ENCODE peak calls at places on chromosomes 6 and 20, in seven cellular contexts. One of them, this sample, is unnamed.

GRCh38 chr6:4460595-4461475 is 315.4 kb upstream of the CDYL start:
- DNase-seq in GM13977: no peak
- DNase-seq in iris pigment epithelial cell: peak; percentile 60
- DNase-seq in T-helper 1 cell: no peak
- DNase-seq in effector CD4-positive, alpha-beta T cell: no peak
- DNase-seq in NCI-H345: no peak
- DNase-seq in HT1080: no peak
- DNase-seq in this sample: no peak

GRCh38 chr20:35146299-35146921 is 726 bp downstream of the EDEM2 start:
- DNase-seq in GM13977: no peak
- DNase-seq in iris pigment epithelial cell: no peak
- DNase-seq in T-helper 1 cell: no peak
- DNase-seq in effector CD4-positive, alpha-beta T cell: no peak
- DNase-seq in NCI-H345: peak; percentile 27
- DNase-seq in HT1080: no peak
- DNase-seq in this sample: no peak

GRCh38 chr20:17059465-17059864 is 167.4 kb upstream of the PCSK2 start:
- DNase-seq in GM13977: no peak
- DNase-seq in iris pigment epithelial cell: peak; percentile 12
- DNase-seq in T-helper 1 cell: no peak
- DNase-seq in effector CD4-positive, alpha-beta T cell: no peak
- DNase-seq in NCI-H345: peak; percentile 79
- DNase-seq in HT1080: peak; percentile 93
- DNase-seq in this sample: no peak

GRCh38 chr6:25138024-25138696 is 141.0 kb upstream of the CARMIL1 start:
- DNase-seq in GM13977: peak; percentile 77
- DNase-seq in iris pigment epithelial cell: peak; percentile 82
- DNase-seq in T-helper 1 cell: peak; percentile 7
- DNase-seq in effector CD4-positive, alpha-beta T cell: peak; percentile 39
- DNase-seq in NCI-H345: no peak
- DNase-seq in HT1080: peak; percentile 79
- DNase-seq in this sample: peak; percentile 41

GRCh38 chr6:11429577-11429976 is 108.0 kb upstream of the TMEM170B start:
- DNase-seq in GM13977: peak; percentile 21
- DNase-seq in iris pigment epithelial cell: peak; percentile 71
- DNase-seq in T-helper 1 cell: no peak
- DNase-seq in effector CD4-positive, alpha-beta T cell: no peak
- DNase-seq in NCI-H345: no peak
- DNase-seq in HT1080: peak; percentile 71
- DNase-seq in this sample: peak; percentile 33

GRCh38 chr20:46946181-46946624 is 51.6 kb downstream of the EYA2 start:
- DNase-seq in GM13977: no peak
- DNase-seq in iris pigment epithelial cell: no peak
- DNase-seq in T-helper 1 cell: no peak
- DNase-seq in effector CD4-positive, alpha-beta T cell: no peak
- DNase-seq in NCI-H345: no peak
- DNase-seq in HT1080: no peak
- DNase-seq in this sample: peak; percentile 98

GRCh38 chr6:108187519-108187918 is 21.7 kb downstream of the NR2E1 start:
- DNase-seq in GM13977: no peak
- DNase-seq in iris pigment epithelial cell: no peak
- DNase-seq in T-helper 1 cell: no peak
- DNase-seq in effector CD4-positive, alpha-beta T cell: no peak
- DNase-seq in NCI-H345: no peak
- DNase-seq in HT1080: no peak
- DNase-seq in this sample: no peak

GRCh38 chr6:11732036-11732545 is 46.5 kb downstream of the ADTRP start:
- DNase-seq in GM13977: peak; percentile 77
- DNase-seq in iris pigment epithelial cell: peak; percentile 39
- DNase-seq in T-helper 1 cell: no peak
- DNase-seq in effector CD4-positive, alpha-beta T cell: no peak
- DNase-seq in NCI-H345: no peak
- DNase-seq in HT1080: peak; percentile 20
- DNase-seq in this sample: peak; percentile 79

GRCh38 chr20:34165246-34165645 is 53.2 kb upstream of the EIF2S2 start:
- DNase-seq in GM13977: no peak
- DNase-seq in iris pigment epithelial cell: peak; percentile 39
- DNase-seq in T-helper 1 cell: no peak
- DNase-seq in effector CD4-positive, alpha-beta T cell: no peak
- DNase-seq in NCI-H345: no peak
- DNase-seq in HT1080: no peak
- DNase-seq in this sample: no peak

GRCh38 chr6:104700371-104701185 is 159.1 kb downstream of the HACE1 start:
- DNase-seq in GM13977: no peak
- DNase-seq in iris pigment epithelial cell: no peak
- DNase-seq in T-helper 1 cell: no peak
- DNase-seq in effector CD4-positive, alpha-beta T cell: no peak
- DNase-seq in NCI-H345: no peak
- DNase-seq in HT1080: no peak
- DNase-seq in this sample: no peak

GRCh38 chr6:73704260-73704659 is 8.3 kb downstream of the CD109 start:
- DNase-seq in GM13977: no peak
- DNase-seq in iris pigment epithelial cell: peak; percentile 98
- DNase-seq in T-helper 1 cell: no peak
- DNase-seq in effector CD4-positive, alpha-beta T cell: no peak
- DNase-seq in NCI-H345: no peak
- DNase-seq in HT1080: peak; percentile 98
- DNase-seq in this sample: peak; percentile 91

GRCh38 chr20:59802471-59803221 is 130.8 kb downstream of the SYCP2 start:
- DNase-seq in GM13977: no peak
- DNase-seq in iris pigment epithelial cell: no peak
- DNase-seq in T-helper 1 cell: no peak
- DNase-seq in effector CD4-positive, alpha-beta T cell: no peak
- DNase-seq in NCI-H345: no peak
- DNase-seq in HT1080: no peak
- DNase-seq in this sample: no peak

GRCh38 chr6:44416103-44416502 is 28.6 kb downstream of the CDC5L start:
- DNase-seq in GM13977: no peak
- DNase-seq in iris pigment epithelial cell: peak; percentile 58
- DNase-seq in T-helper 1 cell: no peak
- DNase-seq in effector CD4-positive, alpha-beta T cell: no peak
- DNase-seq in NCI-H345: no peak
- DNase-seq in HT1080: peak; percentile 48
- DNase-seq in this sample: no peak

GRCh38 chr20:36821964-36822437 is 48.4 kb upstream of the DSN1 start:
- DNase-seq in GM13977: no peak
- DNase-seq in iris pigment epithelial cell: no peak
- DNase-seq in T-helper 1 cell: no peak
- DNase-seq in effector CD4-positive, alpha-beta T cell: no peak
- DNase-seq in NCI-H345: no peak
- DNase-seq in HT1080: no peak
- DNase-seq in this sample: no peak

GRCh38 chr20:19492937-19493336 is 265.1 kb upstream of the RIN2 start:
- DNase-seq in GM13977: no peak
- DNase-seq in iris pigment epithelial cell: no peak
- DNase-seq in T-helper 1 cell: no peak
- DNase-seq in effector CD4-positive, alpha-beta T cell: no peak
- DNase-seq in NCI-H345: no peak
- DNase-seq in HT1080: no peak
- DNase-seq in this sample: no peak

GRCh38 chr6:33213166-33213988 is 5.1 kb downstream of the RING1 start:
- DNase-seq in GM13977: peak; percentile 51
- DNase-seq in iris pigment epithelial cell: no peak
- DNase-seq in T-helper 1 cell: no peak
- DNase-seq in effector CD4-positive, alpha-beta T cell: no peak
- DNase-seq in NCI-H345: no peak
- DNase-seq in HT1080: no peak
- DNase-seq in this sample: no peak

GRCh38 chr6:13272131-13273046 is 55.9 kb downstream of the TBC1D7 start:
- DNase-seq in GM13977: no peak
- DNase-seq in iris pigment epithelial cell: no peak
- DNase-seq in T-helper 1 cell: no peak
- DNase-seq in effector CD4-positive, alpha-beta T cell: no peak
- DNase-seq in NCI-H345: no peak
- DNase-seq in HT1080: no peak
- DNase-seq in this sample: no peak